ENCODE peak calls at places on chromosomes 13 and 19, in six cellular contexts. P, A, F, Z, D and K are unnamed samples.

GRCh38 chr19:38444026-38444425 is 10.5 kb downstream of the RYR1 start:
- DNase-seq in P (no peak), A (no peak), F (no peak), Z (no peak), D (no peak), K (no peak)

GRCh38 chr19:6564393-6564792 is 26.6 kb downstream of the CD70 start:
- DNase-seq in P (no peak), A (no peak), F (peak; percentile 20), Z (no peak), D (no peak), K (no peak)

GRCh38 chr13:64480648-64481047 is 2749.5 kb downstream of the PCDH9 start:
- DNase-seq in P (no peak), A (no peak), F (peak; percentile 9), Z (no peak), D (no peak), K (no peak)

GRCh38 chr13:95049772-95050171 is 251.5 kb downstream of the ABCC4 start:
- DNase-seq in P (no peak), A (no peak), F (no peak), Z (no peak), D (no peak), K (no peak)

GRCh38 chr13:19782049-19782726 is 557 bp downstream of the PSPC1 start:
- DNase-seq in P (peak; percentile 69), A (peak; percentile 81), F (peak; percentile 59), Z (peak; percentile 5), D (peak; percentile 60), K (no peak)

GRCh38 chr13:104163866-104164630 is 1097.8 kb upstream of the SLC10A2 start:
- DNase-seq in P (no peak), A (no peak), F (no peak), Z (no peak), D (no peak), K (no peak)

GRCh38 chr13:24307211-24308067 is 1.9 kb upstream of the C1QTNF9 start:
- DNase-seq in P (peak; percentile 73), A (peak; percentile 38), F (no peak), Z (no peak), D (peak; percentile 21), K (no peak)

GRCh38 chr13:21095311-21095710 is 33.9 kb upstream of the LATS2 start:
- DNase-seq in P (no peak), A (no peak), F (no peak), Z (no peak), D (no peak), K (no peak)

GRCh38 chr13:39556856-39557255 is 46.1 kb downstream of the LHFPL6 start:
- DNase-seq in P (no peak), A (no peak), F (no peak), Z (no peak), D (no peak), K (no peak)

GRCh38 chr13:100675660-100676129 is 1.1 kb upstream of the TMTC4 start:
- DNase-seq in P (no peak), A (no peak), F (no peak), Z (no peak), D (no peak), K (no peak)

GRCh38 chr19:29485293-29485692 is 40.5 kb upstream of the VSTM2B start:
- DNase-seq in P (peak; percentile 16), A (peak; percentile 49), F (no peak), Z (no peak), D (no peak), K (no peak)

GRCh38 chr13:46687810-46688209 is 109.2 kb downstream of the ESD start:
- DNase-seq in P (no peak), A (no peak), F (peak; percentile 43), Z (no peak), D (no peak), K (peak; percentile 26)

GRCh38 chr13:24709186-24709913 is 29.1 kb downstream of the ATP12A start:
- DNase-seq in P (peak; percentile 27), A (no peak), F (no peak), Z (no peak), D (no peak), K (no peak)

GRCh38 chr19:53942001-53942786 is 20.5 kb upstream of the CACNG8 start:
- DNase-seq in P (no peak), A (no peak), F (no peak), Z (no peak), D (no peak), K (no peak)
- TF ChIP-seq CTCF in P (no peak), A (no peak), F (no peak), Z (no peak), D (no peak), K (no peak)

GRCh38 chr19:39515551-39516191 is 732 bp downstream of the SELENOV start:
- DNase-seq in P (no peak), A (no peak), F (no peak), Z (no peak), D (no peak), K (no peak)
- H3K4me3 ChIP-seq in P (peak overlapping the region; percentile 30), A (peak overlapping the region; percentile 47), F (peak overlapping the region; percentile 30), Z (peak overlapping the region; percentile 18), D (peak overlapping the region; percentile 34), K (no peak overlapping the region)

DNA sequence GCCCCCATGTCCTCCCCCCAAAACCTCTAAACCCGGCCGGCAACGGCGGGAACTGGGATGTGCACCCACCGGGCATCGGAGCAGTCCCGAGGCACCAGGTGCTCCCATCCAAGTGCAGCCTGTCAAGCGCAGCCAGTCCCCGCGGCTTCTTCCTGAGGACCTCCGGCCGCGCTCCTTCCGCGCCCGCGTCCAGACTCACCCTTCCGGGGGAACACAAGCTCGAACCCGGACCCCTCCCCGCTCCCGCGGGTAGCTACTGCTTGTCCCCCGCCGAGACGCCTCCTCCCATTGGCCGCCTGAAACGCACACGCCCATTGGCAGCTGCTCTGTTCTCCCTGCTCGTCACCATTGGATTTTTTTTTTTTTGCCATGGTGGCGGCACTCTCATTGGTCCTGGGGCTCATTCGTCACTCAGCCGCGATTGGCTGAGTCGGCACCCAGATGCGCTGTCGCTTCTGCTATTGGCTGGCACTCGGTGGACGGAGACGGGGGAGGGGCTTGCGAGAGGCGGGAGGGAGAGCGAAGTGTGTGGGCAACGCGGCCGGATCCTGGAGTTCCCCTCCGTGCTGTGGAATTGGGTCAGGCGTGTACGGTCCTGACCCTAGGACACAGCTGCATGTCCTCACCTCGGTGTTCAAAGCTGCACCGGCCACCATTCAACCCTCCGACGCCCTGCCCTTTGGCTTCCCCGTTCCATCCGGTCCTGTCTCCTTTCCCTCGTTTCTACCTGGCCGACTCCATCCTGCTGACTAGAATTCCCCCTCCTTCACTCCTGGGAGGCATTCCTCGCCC is at the start of gene TYK2:
- DNase-seq in P (peak; percentile 97), A (peak; percentile 98), F (peak; percentile 96), Z (peak; percentile 91), D (peak; percentile 97), K (peak; percentile 98)
- TF ChIP-seq CTCF in P (no peak), A (no peak), F (no peak), Z (no peak), D (no peak), K (no peak)

GRCh38 chr19:3408996-3409345 is 42.6 kb downstream of the NFIC start:
- DNase-seq in P (no peak), A (no peak), F (no peak), Z (no peak), D (no peak), K (no peak)
- H3K4me3 ChIP-seq in P (peak overlapping the region; percentile 13), A (peak overlapping the region; percentile 46), F (no peak overlapping the region), Z (no peak overlapping the region), D (peak overlapping the region; percentile 42), K (no peak overlapping the region)

GRCh38 chr19:40529093-40529954 is 47.3 kb upstream of the SHKBP1 start:
- DNase-seq in P (peak; percentile 91), A (peak; percentile 92), F (peak; percentile 62), Z (no peak), D (peak; percentile 86), K (no peak)

GRCh38 chr19:40534148-40534547 is 42.5 kb upstream of the SHKBP1 start:
- DNase-seq in P (no peak), A (no peak), F (no peak), Z (no peak), D (no peak), K (no peak)

GRCh38 chr19:40528533-40529092 is 48.1 kb upstream of the SHKBP1 start:
- DNase-seq in P (no peak), A (no peak), F (no peak), Z (no peak), D (no peak), K (no peak)

GRCh38 chr19:40530091-40530901 is 46.4 kb upstream of the SHKBP1 start:
- DNase-seq in P (no peak), A (no peak), F (no peak), Z (no peak), D (peak; percentile 32), K (no peak)

DNA sequence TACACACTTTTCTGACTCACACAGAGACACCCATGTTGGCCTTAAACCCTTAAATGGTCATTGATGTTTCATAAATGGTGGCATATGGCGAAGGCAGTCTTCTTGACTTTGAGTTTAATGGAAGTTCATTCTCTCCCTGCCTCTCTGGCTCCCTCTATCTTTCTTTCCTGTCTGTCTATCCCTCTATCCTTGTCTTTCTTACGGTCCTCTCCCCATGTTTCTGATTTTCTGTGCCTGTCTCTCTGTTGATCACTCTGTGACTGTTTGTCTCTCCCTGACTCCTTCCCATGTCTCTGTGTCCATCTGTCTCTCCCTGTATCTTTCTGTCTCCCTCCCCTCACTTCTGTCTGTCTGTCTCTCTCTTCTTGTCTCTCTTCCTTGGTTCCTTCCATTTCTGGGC is 43.2 kb upstream of the SHKBP1 start:
- DNase-seq in P (no peak), A (no peak), F (no peak), Z (no peak), D (no peak), K (no peak)
- TF ChIP-seq CTCF in P (no peak), A (no peak), F (peak; percentile 39), Z (peak; percentile 41), D (no peak), K (peak; percentile 44)

GRCh38 chr19:1859319-1859718 is 4.1 kb downstream of the KLF16 start:
- DNase-seq in P (no peak), A (no peak), F (no peak), Z (no peak), D (no peak), K (no peak)

GRCh38 chr19:1860133-1860775 is 3.1 kb downstream of the KLF16 start:
- DNase-seq in P (no peak), A (peak; percentile 86), F (peak; percentile 76), Z (no peak), D (no peak), K (peak; percentile 52)

GRCh38 chr19:1857648-1858326 is 5.6 kb downstream of the KLF16 start:
- DNase-seq in P (no peak), A (no peak), F (no peak), Z (no peak), D (no peak), K (no peak)

GRCh38 chr19:1856698-1857603 is 6.4 kb downstream of the KLF16 start:
- DNase-seq in P (peak; percentile 92), A (peak; percentile 90), F (peak; percentile 74), Z (no peak), D (peak; percentile 80), K (peak; percentile 36)

GRCh38 chr19:1858412-1859081 is 4.8 kb downstream of the KLF16 start:
- DNase-seq in P (no peak), A (no peak), F (no peak), Z (no peak), D (no peak), K (no peak)
- H3K4me3 ChIP-seq in P (no peak overlapping the region), A (no peak overlapping the region), F (no peak overlapping the region), Z (no peak overlapping the region), D (no peak overlapping the region), K (no peak overlapping the region)

GRCh38 chr19:3163943-3164342 is 14.6 kb upstream of the S1PR4 start:
- DNase-seq in P (no peak), A (no peak), F (no peak), Z (no peak), D (no peak), K (no peak)
- TF ChIP-seq CTCF in P (no peak), A (no peak), F (no peak), Z (no peak), D (no peak), K (no peak)

GRCh38 chr19:782195-783043 is 14.8 kb upstream of the PTBP1 start:
- DNase-seq in P (peak; percentile 53), A (no peak), F (peak; percentile 75), Z (no peak), D (no peak), K (no peak)
- H3K4me3 ChIP-seq in P (peak overlapping the region; percentile 32), A (no peak overlapping the region), F (no peak overlapping the region), Z (peak overlapping the region; percentile 37), D (peak overlapping the region; percentile 50), K (peak overlapping the region; percentile 30)